ENCODE peak calls at places on chromosomes 11 and 22, in seven cellular contexts. E is endodermal cell, C is transverse colon, P is stomach, L is PC-9, G is A549, U is neural progenitor cell. F is an unnamed sample.
A peak's percentile ranks its signal among the peaks of the same experiment; 100 is the strongest.

GRCh38 chr11:70661763-70662501 is 263.6 kb downstream of the CTTN start:
- DNase-seq in G (no peak), P (no peak), E (peak; percentile 77), C (no peak), U (peak; percentile 72), L (no peak), F (no peak)

GRCh38 chr22:43449205-43449830 is 37.5 kb downstream of the MPPED1 start:
- DNase-seq in E (peak; percentile 91), C (no peak), L (no peak), G (no peak), P (no peak), U (peak; percentile 52), F (no peak)

GRCh38 chr11:61028135-61028729 is 56.8 kb downstream of the CD6 start:
- DNase-seq in G (no peak), L (no peak), P (peak; percentile 57), C (peak; percentile 21), U (no peak), E (no peak), F (no peak)

GRCh38 chr11:134581121-134581626 is 169.1 kb upstream of the B3GAT1 start:
- DNase-seq in C (no peak), G (no peak), P (no peak), U (no peak), E (no peak), L (no peak), F (no peak)

GRCh38 chr11:450809-451451 is 851 bp downstream of the PTDSS2 start:
- DNase-seq in C (peak; percentile 79), E (peak; percentile 87), P (peak; percentile 68), U (peak; percentile 85), L (peak; percentile 45), G (peak; percentile 69), F (no peak)

GRCh38 chr11:66717925-66718319 is 11.1 kb downstream of the SPTBN2 start:
- DNase-seq in G (no peak), L (peak; percentile 27), P (no peak), U (no peak), C (no peak), E (no peak), F (no peak)

GRCh38 chr22:38451864-38452263 is 3.1 kb downstream of the KCNJ4 start:
- DNase-seq in C (no peak), P (no peak), G (no peak), U (no peak), L (no peak), E (no peak), F (no peak)

GRCh38 chr11:855343-855674 is 12.7 kb downstream of the TSPAN4 start:
- DNase-seq in L (no peak), C (no peak), E (no peak), G (no peak), U (no peak), P (no peak), F (no peak)

GRCh38 chr11:93123351-93123898 is 74.4 kb downstream of the SLC36A4 start:
- DNase-seq in L (no peak), E (no peak), C (peak; percentile 84), P (peak; percentile 86), G (no peak), U (no peak), F (no peak)

GRCh38 chr11:113519989-113520613 is 44.9 kb upstream of the DRD2 start:
- DNase-seq in E (no peak), C (no peak), P (no peak), U (no peak), G (no peak), L (no peak), F (no peak)

GRCh38 chr11:100769165-100769564 is 82.1 kb downstream of the ARHGAP42 start:
- DNase-seq in U (peak; percentile 23), E (no peak), G (no peak), L (no peak), C (no peak), P (no peak), F (no peak)

GRCh38 chr11:1758611-1759150 is 5.0 kb downstream of the CTSD start:
- DNase-seq in L (no peak), P (no peak), C (no peak), U (no peak), G (no peak), E (no peak), F (no peak)

GRCh38 chr11:28699701-28700100 is 591.5 kb downstream of the METTL15 start:
- DNase-seq in C (no peak), G (no peak), P (no peak), L (no peak), U (no peak), E (no peak), F (no peak)

GRCh38 chr22:33656808-33657628 is 263.3 kb downstream of the LARGE1 start:
- DNase-seq in C (no peak), L (no peak), G (no peak), U (no peak), E (no peak), P (no peak), F (no peak)

GRCh38 chr11:120432056-120433018 is 79.2 kb upstream of the GRIK4 start:
- DNase-seq in G (peak; percentile 85), E (no peak), P (no peak), L (peak; percentile 60), C (no peak), U (no peak), F (peak; percentile 95)

GRCh38 chr22:33909075-33909458 is 11.2 kb downstream of the LARGE1 start:
- DNase-seq in P (no peak), C (peak; percentile 19), E (no peak), L (no peak), U (no peak), G (peak; percentile 12), F (peak; percentile 51)

GRCh38 chr11:9091044-9091936 is at the start of gene SCUBE2:
- DNase-seq in P (no peak), U (peak; percentile 68), G (no peak), C (peak; percentile 32), L (no peak), E (peak; percentile 74), F (no peak)

GRCh38 chr22:35601743-35602633 is 15.1 kb downstream of the MB start:
- DNase-seq in U (no peak), C (no peak), P (no peak), L (peak; percentile 91), E (no peak), G (peak; percentile 43), F (peak; percentile 20)

GRCh38 chr11:66221012-66221411 is 47.4 kb upstream of the RAB1B start:
- DNase-seq in G (no peak), L (no peak), E (peak; percentile 26), U (no peak), C (no peak), P (no peak), F (no peak)

GRCh38 chr22:35306350-35306967 is 6.8 kb downstream of the TOM1 start:
- DNase-seq in L (no peak), E (no peak), G (no peak), P (no peak), U (peak; percentile 77), C (no peak), F (no peak)

GRCh38 chr11:32597914-32598313 is 14.3 kb downstream of the EIF3M start:
- DNase-seq in U (peak; percentile 57), E (no peak), C (no peak), G (no peak), P (no peak), L (no peak), F (no peak)

GRCh38 chr22:47623056-47623739 is 860.7 kb downstream of the TBC1D22A start:
- DNase-seq in E (no peak), G (no peak), C (no peak), L (no peak), U (no peak), P (no peak), F (no peak)

GRCh38 chr11:111532365-111532709 is 8.2 kb upstream of the LAYN start:
- DNase-seq in E (no peak), P (no peak), G (no peak), C (no peak), L (no peak), U (no peak), F (no peak)

GRCh38 chr11:47391077-47391583 is 12.8 kb upstream of the SPI1 start:
- DNase-seq in C (no peak), L (no peak), E (peak; percentile 44), P (no peak), U (no peak), G (no peak), F (no peak)

GRCh38 chr22:41688365-41689211 is at the start of gene SNU13:
- DNase-seq in L (peak; percentile 91), U (peak; percentile 93), P (peak; percentile 94), E (peak; percentile 92), C (peak; percentile 95), G (peak; percentile 90), F (peak; percentile 73)

DNA sequence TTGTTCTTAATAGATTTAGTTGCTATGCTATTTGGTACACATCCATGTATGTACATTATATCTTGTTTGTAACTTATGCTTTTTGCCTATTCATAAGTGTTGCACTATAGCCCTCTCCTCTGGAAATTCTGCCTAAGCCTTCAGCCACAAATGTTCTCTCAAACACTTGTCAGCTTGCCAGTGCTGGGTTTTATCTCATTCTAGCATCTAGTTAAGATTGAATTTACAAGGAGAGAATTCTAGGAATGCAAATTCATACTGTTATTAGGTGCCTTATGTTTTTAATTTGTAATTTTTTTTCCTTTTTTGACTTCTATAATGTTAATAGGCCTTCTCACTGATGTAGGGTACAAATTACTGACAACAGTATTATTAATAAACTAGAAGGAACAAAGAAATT is 14.6 kb upstream of the CTSC start:
- DNase-seq in C (no peak), G (no peak), L (peak; percentile 39), E (no peak), U (no peak), P (no peak), F (no peak)
- H3K27ac ChIP-seq in C (no peak overlapping the region), G (no peak overlapping the region), L (no peak overlapping the region), E (no peak overlapping the region), U (no peak overlapping the region), P (no peak overlapping the region), F (no peak overlapping the region)

GRCh38 chr22:46007848-46008261 is 30.9 kb upstream of the WNT7B start:
- DNase-seq in G (no peak), C (peak; percentile 58), P (peak; percentile 39), E (no peak), U (no peak), L (peak; percentile 50), F (peak; percentile 76)
- H3K4me3 ChIP-seq in G (no peak overlapping the region), C (no peak overlapping the region), P (no peak overlapping the region), E (no peak overlapping the region), U (no peak overlapping the region), L (no peak overlapping the region), F (no peak overlapping the region)

GRCh38 chr11:13287026-13287425 is 9.4 kb downstream of the BMAL1 start:
- DNase-seq in G (no peak), P (no peak), E (no peak), C (no peak), U (no peak), L (no peak), F (no peak)
- TF ChIP-seq CTCF in G (no peak), P (no peak), E (no peak), C (no peak), U (no peak), L (no peak), F (no peak)

DNA sequence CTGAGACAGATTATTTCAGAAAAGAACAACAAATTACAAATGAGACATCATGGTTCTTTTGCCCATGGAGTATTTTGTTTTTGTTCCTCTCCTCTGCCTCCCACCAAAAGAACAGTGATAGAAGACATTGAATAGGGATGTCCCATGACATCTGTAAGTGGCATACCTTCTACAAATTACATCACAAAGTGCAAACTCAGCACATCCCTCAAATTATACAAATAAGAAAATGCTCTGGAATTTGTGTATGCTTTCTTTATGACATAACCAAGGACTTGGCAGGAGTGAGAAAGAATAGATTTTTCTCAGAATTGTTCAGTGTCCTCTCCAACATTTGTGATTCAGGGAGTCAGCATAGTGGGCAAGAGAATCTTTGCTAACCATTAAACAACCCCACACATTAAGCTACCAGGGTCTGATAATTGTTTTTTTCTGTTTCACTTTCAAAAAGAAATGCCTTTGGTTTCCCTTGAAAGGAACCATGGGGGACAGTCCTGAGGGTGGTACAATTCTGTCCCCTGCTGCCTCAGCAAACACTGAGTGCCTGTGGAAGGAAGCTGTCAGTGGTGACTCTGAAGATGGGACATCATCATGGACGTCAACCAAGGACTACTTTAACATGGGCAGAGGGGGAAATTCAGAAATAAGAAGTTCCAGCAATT is 430.3 kb downstream of the AASDHPPT start:
- DNase-seq in C (no peak), P (no peak), E (no peak), U (no peak), L (no peak), G (no peak), F (no peak)
- H3K27ac ChIP-seq in C (no peak overlapping the region), P (no peak overlapping the region), E (no peak overlapping the region), U (no peak overlapping the region), L (no peak overlapping the region), G (no peak overlapping the region), F (no peak overlapping the region)